ENCODE peak calls at places on chromosomes 7 and 10, in five cellular contexts. V is stimulated activated CD8-positive, alpha-beta memory T cell treated with anti-CD3 and anti-CD28 coated beads, Interleukin-2, amount 100 ng/mL, for 1 hour; P is uterus; I is T-helper 1 cell; B is cardiac fibroblast. G is an unnamed sample.

GRCh38 chr10:16751244-16751643 is 66.0 kb downstream of the RSU1 start:
- DNase-seq in V (no peak), P (no peak), I (no peak), B (no peak), G (no peak)

GRCh38 chr7:23530355-23530754 is 1.4 kb downstream of the TRA2A start:
- DNase-seq in V (no peak), P (no peak), I (peak; percentile 22), B (peak; percentile 59), G (peak; percentile 33)

GRCh38 chr7:140646931-140647647 is 6.5 kb upstream of the DENND2A start:
- DNase-seq in V (no peak), P (peak; percentile 65), I (no peak), B (no peak), G (peak; percentile 66)

GRCh38 chr10:99435986-99436633 is 5.7 kb upstream of the GOT1 start:
- DNase-seq in V (no peak), P (no peak), I (no peak), B (peak; percentile 71), G (peak; percentile 33)

GRCh38 chr10:94038024-94038423 is 44.3 kb downstream of the PLCE1 start:
- DNase-seq in V (no peak), P (no peak), I (no peak), B (peak; percentile 33), G (no peak)

GRCh38 chr10:63320683-63321082 is 145.1 kb downstream of the JMJD1C start:
- DNase-seq in V (no peak), P (no peak), I (no peak), B (no peak), G (no peak)

GRCh38 chr10:52128056-52128683 is 185.9 kb upstream of the DKK1 start:
- DNase-seq in V (no peak), P (no peak), I (no peak), B (no peak), G (no peak)

GRCh38 chr10:48251525-48252353 is 22.8 kb downstream of the FRMPD2 start:
- DNase-seq in V (no peak), P (no peak), I (no peak), B (no peak), G (no peak)

GRCh38 chr10:32207544-32207943 is 139.4 kb downstream of the EPC1 start:
- DNase-seq in V (no peak), P (no peak), I (peak; percentile 15), B (peak; percentile 65), G (peak; percentile 50)

GRCh38 chr7:105792488-105793370 is 83.7 kb downstream of the ATXN7L1 start:
- DNase-seq in V (no peak), P (no peak), I (no peak), B (no peak), G (no peak)

GRCh38 chr10:108424656-108425055 is 1260.2 kb upstream of the SORCS1 start:
- DNase-seq in V (no peak), P (no peak), I (no peak), B (peak; percentile 46), G (peak; percentile 45)